ENCODE peak calls at places on chromosomes 7 and 10, in five cellular contexts. R is cardiac fibroblast, W is fibroblast of mammary gland, T is lower leg skin, S is dorsolateral prefrontal cortex. U is an unnamed sample.

GRCh38 chr7:98470131-98470985 is 69.5 kb upstream of the BAIAP2L1 start:
- DNase-seq in W (no peak), R (no peak), S (no peak), T (no peak), U (no peak)

GRCh38 chr10:99660662-99661369 is 1.5 kb downstream of the ENTPD7 start:
- DNase-seq in T (no peak), W (no peak), S (no peak), R (no peak), U (no peak)

GRCh38 chr10:61029411-61029810 is 85.4 kb upstream of the RHOBTB1 start:
- DNase-seq in T (no peak), S (no peak), W (no peak), R (no peak), U (no peak)

GRCh38 chr10:13698217-13698616 is 111.5 kb downstream of the PRPF18 start:
- DNase-seq in W (peak), R (peak), T (no peak), S (no peak), U (no peak)

GRCh38 chr7:106566672-106567071 is 94.3 kb downstream of the CCDC71L start:
- DNase-seq in T (no peak), R (no peak), S (no peak), W (no peak), U (no peak)

GRCh38 chr10:106571216-106571954 is 593.1 kb downstream of the SORCS1 start:
- DNase-seq in R (peak), T (no peak), S (no peak), W (peak), U (no peak)

GRCh38 chr10:5040781-5041470 is 37.3 kb upstream of the AKR1C2 start:
- DNase-seq in R (peak), W (peak), T (no peak), S (no peak), U (no peak)

GRCh38 chr7:70733115-70733514 is 398.8 kb upstream of the GALNT17 start:
- DNase-seq in R (no peak), T (no peak), S (no peak), W (no peak), U (no peak)

GRCh38 chr10:96695366-96695765 is 24.9 kb downstream of the PIK3AP1 start:
- DNase-seq in W (no peak), T (no peak), S (no peak), R (no peak), U (no peak)

GRCh38 chr7:106744507-106745180 is 83.7 kb upstream of the CCDC71L start:
- DNase-seq in T (no peak), W (no peak), R (no peak), S (no peak), U (no peak)

GRCh38 chr7:131723926-131724325 is 167.5 kb upstream of the PODXL start:
- DNase-seq in T (no peak), R (peak), S (no peak), W (peak), U (no peak)

GRCh38 chr7:79055722-79056415 is 397.6 kb downstream of the MAGI2 start:
- DNase-seq in W (no peak), S (no peak), T (no peak), R (peak), U (no peak)

GRCh38 chr10:13865758-13866491 is 279.2 kb downstream of the PRPF18 start:
- DNase-seq in R (peak), T (no peak), S (no peak), W (peak), U (no peak)

GRCh38 chr10:101263146-101263837 is 34.0 kb upstream of the LBX1 start:
- DNase-seq in W (no peak), S (no peak), R (no peak), T (no peak), U (no peak)

GRCh38 chr7:121202834-121203233 is 126.0 kb upstream of the WNT16 start:
- DNase-seq in S (no peak), R (no peak), W (peak), T (no peak), U (no peak)

GRCh38 chr7:116689787-116690186 is 17.8 kb downstream of the MET start:
- DNase-seq in S (no peak), T (no peak), W (no peak), R (peak), U (no peak)

GRCh38 chr10:60490013-60490412 is 100.3 kb upstream of the ANK3 start:
- DNase-seq in W (no peak), R (no peak), S (no peak), T (no peak), U (no peak)

GRCh38 chr10:132977076-132977475 is 34.7 kb upstream of the CFAP46 start:
- DNase-seq in W (no peak), S (no peak), T (no peak), R (no peak), U (no peak)

GRCh38 chr7:30380294-30380693 is 95.9 kb downstream of the ZNRF2 start:
- DNase-seq in R (no peak), T (no peak), W (no peak), S (no peak), U (no peak)

GRCh38 chr10:89476150-89476549 is 59.2 kb downstream of the SLC16A12 start:
- DNase-seq in T (no peak), R (no peak), W (no peak), S (no peak), U (no peak)

GRCh38 chr10:128990986-128991385 is 476.1 kb upstream of the MGMT start:
- DNase-seq in W (no peak), S (no peak), R (no peak), T (no peak), U (no peak)

GRCh38 chr10:102072867-102073527 is 7.8 kb downstream of the HPS6 start:
- DNase-seq in S (peak), R (peak), W (peak), T (peak), U (peak)

GRCh38 chr10:21517983-21518628 is 7.4 kb downstream of the SKIDA1 start:
- DNase-seq in R (peak), S (no peak), T (no peak), W (peak), U (no peak)

GRCh38 chr10:98457762-98458161 is 11.0 kb upstream of the HPS1 start:
- DNase-seq in S (no peak), T (no peak), R (no peak), W (no peak), U (no peak)

GRCh38 chr7:2006921-2007381 is 225.8 kb downstream of the MAD1L1 start:
- DNase-seq in S (no peak), T (no peak), W (no peak), R (no peak), U (peak)

GRCh38 chr10:132700168-132701098 is 85.5 kb downstream of the NKX6-2 start:
- DNase-seq in W (peak), S (peak), R (peak), T (no peak), U (no peak)

GRCh38 chr7:43583424-43584199 is 704 bp downstream of the STK17A start:
- DNase-seq in W (peak), T (peak), R (peak), S (peak), U (no peak)

GRCh38 chr7:140541513-140542192 is 62.3 kb upstream of the MKRN1 start:
- DNase-seq in T (no peak), R (peak), S (no peak), W (peak), U (no peak)

GRCh38 chr7:12747687-12748306 is 60.4 kb downstream of the ARL4A start:
- DNase-seq in W (peak), R (peak), S (no peak), T (no peak), U (no peak)

GRCh38 chr10:37101261-37101660 is 24.1 kb upstream of the ANKRD30A start:
- DNase-seq in T (no peak), R (peak), S (no peak), W (no peak), U (no peak)

GRCh38 chr7:12588259-12588904 is 17.9 kb downstream of the SCIN start:
- DNase-seq in R (no peak), T (no peak), W (no peak), S (no peak), U (no peak)

GRCh38 chr10:69515699-69516547 is 57.3 kb downstream of the NEUROG3 start:
- DNase-seq in S (peak), W (peak), T (peak), R (peak), U (no peak)
- TF ChIP-seq CTCF in S (peak), W (peak), T (no peak), R (peak), U (peak)

GRCh38 chr10:12394236-12395033 is 45.1 kb downstream of the CAMK1D start:
- DNase-seq in T (no peak), S (no peak), R (no peak), W (peak), U (no peak)
- TF ChIP-seq CTCF in T (no peak), S (no peak), R (no peak), W (no peak), U (no peak)

GRCh38 chr10:125377368-125377767 is 217.0 kb upstream of the CTBP2 start:
- DNase-seq in S (no peak), W (peak), T (no peak), R (peak), U (no peak)

GRCh38 chr10:125379592-125379991 is 219.2 kb upstream of the CTBP2 start:
- DNase-seq in R (no peak), W (no peak), S (no peak), T (no peak), U (no peak)

GRCh38 chr10:125370578-125370977 is 210.2 kb upstream of the CTBP2 start:
- DNase-seq in W (no peak), T (no peak), S (no peak), R (no peak), U (no peak)

GRCh38 chr10:125373546-125373945 is 213.2 kb upstream of the CTBP2 start:
- DNase-seq in R (peak), W (no peak), T (no peak), S (no peak), U (no peak)

DNA sequence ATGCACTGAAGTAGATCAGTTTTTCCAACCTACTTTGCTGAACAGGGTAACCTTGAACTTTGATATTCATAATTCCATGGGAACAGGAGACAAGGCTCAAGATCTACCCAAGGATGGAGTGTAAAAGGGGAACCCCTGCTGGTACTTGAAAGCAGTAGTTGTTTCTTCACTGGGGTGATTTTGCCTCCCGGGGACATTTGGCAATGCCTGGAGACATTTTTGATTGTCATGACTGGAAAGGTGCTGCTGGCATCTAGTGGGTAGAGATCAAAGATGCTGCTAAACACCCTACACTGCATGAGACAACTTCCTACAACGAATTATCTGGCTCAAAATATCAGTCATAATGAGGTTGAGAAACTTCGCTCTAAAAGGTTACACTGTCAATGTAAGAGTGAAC is 214.8 kb upstream of the CTBP2 start:
- DNase-seq in T (no peak), W (no peak), R (peak), S (no peak), U (no peak)
- TF ChIP-seq CTCF in T (no peak), W (no peak), R (no peak), S (no peak), U (no peak)

DNA sequence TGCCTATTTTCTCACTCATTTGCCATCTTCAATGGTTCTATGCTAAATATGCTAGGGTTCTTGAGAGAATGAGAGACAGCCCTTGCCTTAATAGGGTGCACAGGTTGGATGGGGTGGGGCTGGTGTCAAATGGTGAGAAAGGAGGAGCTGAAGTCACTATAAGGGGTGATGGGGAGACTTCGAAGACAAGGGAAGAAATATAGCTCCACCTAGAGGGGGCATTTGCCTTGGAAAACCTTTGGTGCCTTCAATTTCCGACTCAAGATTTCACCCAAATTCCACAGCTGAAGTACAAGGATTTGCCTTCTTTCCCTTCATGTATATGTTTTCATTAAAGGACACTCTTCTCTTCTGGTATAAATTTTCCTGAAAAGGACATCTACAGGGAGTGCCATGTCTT is 5.6 kb downstream of the PTN start:
- DNase-seq in R (no peak), S (no peak), W (no peak), T (no peak), U (no peak)
- TF ChIP-seq CTCF in R (no peak), S (peak), W (peak), T (no peak), U (no peak)

GRCh38 chr7:40489844-40490602 is 355.2 kb downstream of the SUGCT start:
- DNase-seq in W (no peak), R (no peak), S (no peak), T (no peak), U (no peak)
- TF ChIP-seq CTCF in W (no peak), R (no peak), S (no peak), T (no peak), U (no peak)